ENCODE peak calls at places on chromosomes 5 and 9, in four cellular contexts. R is GM12878, S is WTC11, A is K562. I is an unnamed sample.

GRCh38 chr9:76571288-76572204 is 112.6 kb downstream of the GCNT1 start:
- DNase-seq in R (peak), S (no peak), A (no peak), I (no peak)

GRCh38 chr9:106961623-106962022 is 98.7 kb downstream of the ZNF462 start:
- DNase-seq in R (no peak), S (no peak), A (no peak), I (no peak)

GRCh38 chr9:76414656-76415055 is 20.4 kb upstream of the RFK start:
- DNase-seq in R (peak), S (no peak), A (no peak), I (no peak)

GRCh38 chr5:147434049-147434448 is 75.8 kb downstream of the DPYSL3 start:
- DNase-seq in R (no peak), S (no peak), A (no peak), I (no peak)

GRCh38 chr5:180159756-180160155 is 49.3 kb downstream of the RASGEF1C start:
- DNase-seq in R (no peak), S (no peak), A (no peak), I (no peak)

GRCh38 chr9:123044556-123044955 is 11.1 kb downstream of the GPR21 start:
- DNase-seq in R (no peak), S (no peak), A (no peak), I (no peak)

GRCh38 chr5:107794731-107795130 is 124.0 kb upstream of the EFNA5 start:
- DNase-seq in R (no peak), S (no peak), A (no peak), I (no peak)

GRCh38 chr9:84485539-84485938 is 145.0 kb upstream of the SLC28A3 start:
- DNase-seq in R (no peak), S (no peak), A (no peak), I (no peak)

GRCh38 chr5:143023447-143024096 is 253.4 kb downstream of the ARHGAP26 start:
- DNase-seq in R (peak), S (no peak), A (no peak), I (no peak)

GRCh38 chr5:180098526-180098925 is 27.0 kb upstream of the RNF130 start:
- DNase-seq in R (no peak), S (no peak), A (no peak), I (no peak)

GRCh38 chr9:127123239-127123935 is 952 bp upstream of the ANGPTL2 start:
- DNase-seq in R (no peak), S (no peak), A (no peak), I (no peak)

GRCh38 chr5:10485142-10485795 is 43.6 kb downstream of the ROPN1L start:
- DNase-seq in R (no peak), S (no peak), A (peak), I (no peak)

GRCh38 chr9:133023117-133023890 is 7.5 kb upstream of the GTF3C5 start:
- DNase-seq in R (peak), S (peak), A (no peak), I (no peak)

GRCh38 chr9:129576546-129577543 is 44.1 kb downstream of the C9orf50 start:
- DNase-seq in R (no peak), S (no peak), A (no peak), I (no peak)

GRCh38 chr9:135939351-135940265 is 21.6 kb downstream of the UBAC1 start:
- DNase-seq in R (no peak), S (no peak), A (no peak), I (no peak)

GRCh38 chr5:178642351-178642909 is 15.6 kb upstream of the CLK4 start:
- DNase-seq in R (no peak), S (no peak), A (no peak), I (no peak)

GRCh38 chr5:172383231-172383802 is 71.0 kb downstream of the SH3PXD2B start:
- DNase-seq in R (no peak), S (no peak), A (no peak), I (peak)

GRCh38 chr5:78907255-78907886 is 77.7 kb downstream of the ARSB start:
- DNase-seq in R (peak), S (no peak), A (peak), I (no peak)

GRCh38 chr9:109733690-109734089 is 46.3 kb upstream of the PALM2AKAP2 start:
- DNase-seq in R (no peak), S (no peak), A (no peak), I (no peak)

GRCh38 chr9:132748450-132748849 is 78.2 kb downstream of the GTF3C4 start:
- DNase-seq in R (no peak), S (no peak), A (no peak), I (no peak)

GRCh38 chr5:142929602-142930001 is 159.4 kb downstream of the ARHGAP26 start:
- DNase-seq in R (no peak), S (no peak), A (no peak), I (no peak)

GRCh38 chr5:7348168-7348802 is 47.7 kb upstream of the ADCY2 start:
- DNase-seq in R (no peak), S (no peak), A (no peak), I (no peak)

GRCh38 chr5:179256229-179257189 is 88.8 kb downstream of the ADAMTS2 start:
- DNase-seq in R (no peak), S (peak), A (no peak), I (no peak)

GRCh38 chr5:154447074-154447725 is 1.4 kb downstream of the SAP30L start:
- DNase-seq in R (no peak), S (peak), A (no peak), I (no peak)

GRCh38 chr9:113274474-113275146 is 762 bp downstream of the CDC26 start:
- DNase-seq in R (peak), S (no peak), A (peak), I (peak)

GRCh38 chr9:21815643-21816042 is 13.2 kb downstream of the MTAP start:
- DNase-seq in R (no peak), S (no peak), A (no peak), I (no peak)

GRCh38 chr5:163612358-163613149 is 107.1 kb downstream of the MAT2B start:
- DNase-seq in R (no peak), S (no peak), A (no peak), I (no peak)

GRCh38 chr5:137995747-137996123 is 37.1 kb downstream of the FAM13B start:
- DNase-seq in R (no peak), S (no peak), A (peak), I (no peak)

GRCh38 chr5:4725594-4725993 is 414.5 kb upstream of the ADAMTS16 start:
- DNase-seq in R (no peak), S (no peak), A (no peak), I (no peak)

GRCh38 chr9:123954921-123955320 is 25.0 kb upstream of the DENND1A start:
- DNase-seq in R (no peak), S (no peak), A (no peak), I (no peak)

GRCh38 chr9:127209220-127209619 is 55.4 kb upstream of the GARNL3 start:
- DNase-seq in R (no peak), S (no peak), A (peak), I (no peak)

GRCh38 chr9:97904725-97905124 is 17.6 kb downstream of the TRMO start:
- DNase-seq in R (no peak), S (no peak), A (no peak), I (no peak)
- TF ChIP-seq CBFB in R (no peak), S (no peak), A (no peak), I (no peak)

DNA sequence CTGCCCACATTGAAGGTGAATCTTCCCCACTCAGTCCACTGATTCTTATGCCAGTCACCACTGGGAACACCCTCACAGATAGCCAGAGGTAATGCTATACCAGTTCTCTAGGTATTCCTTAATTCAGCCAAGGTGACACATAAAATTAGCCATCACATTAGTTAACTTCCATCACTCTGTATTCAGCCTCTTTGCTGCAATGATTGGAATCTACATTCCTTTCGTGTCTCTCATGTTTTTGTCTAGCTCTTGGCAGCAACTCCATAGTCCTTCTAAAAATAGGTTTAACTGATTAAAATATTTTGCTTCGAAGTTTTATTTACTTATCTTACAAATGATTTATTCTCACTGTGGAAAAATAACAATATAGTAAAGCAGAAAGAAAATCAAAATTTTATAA is 19.6 kb upstream of the RNF20 start:
- DNase-seq in R (no peak), S (no peak), A (no peak), I (no peak)
- TF ChIP-seq CBFB in R (no peak), S (no peak), A (no peak), I (no peak)

GRCh38 chr9:86859966-86860365 is 87.3 kb downstream of the GAS1 start:
- DNase-seq in R (no peak), S (no peak), A (no peak), I (no peak)

GRCh38 chr9:86859056-86859455 is 88.2 kb downstream of the GAS1 start:
- DNase-seq in R (no peak), S (no peak), A (no peak), I (no peak)

GRCh38 chr9:86856259-86856658 is 91.0 kb downstream of the GAS1 start:
- DNase-seq in R (no peak), S (no peak), A (peak), I (no peak)

DNA sequence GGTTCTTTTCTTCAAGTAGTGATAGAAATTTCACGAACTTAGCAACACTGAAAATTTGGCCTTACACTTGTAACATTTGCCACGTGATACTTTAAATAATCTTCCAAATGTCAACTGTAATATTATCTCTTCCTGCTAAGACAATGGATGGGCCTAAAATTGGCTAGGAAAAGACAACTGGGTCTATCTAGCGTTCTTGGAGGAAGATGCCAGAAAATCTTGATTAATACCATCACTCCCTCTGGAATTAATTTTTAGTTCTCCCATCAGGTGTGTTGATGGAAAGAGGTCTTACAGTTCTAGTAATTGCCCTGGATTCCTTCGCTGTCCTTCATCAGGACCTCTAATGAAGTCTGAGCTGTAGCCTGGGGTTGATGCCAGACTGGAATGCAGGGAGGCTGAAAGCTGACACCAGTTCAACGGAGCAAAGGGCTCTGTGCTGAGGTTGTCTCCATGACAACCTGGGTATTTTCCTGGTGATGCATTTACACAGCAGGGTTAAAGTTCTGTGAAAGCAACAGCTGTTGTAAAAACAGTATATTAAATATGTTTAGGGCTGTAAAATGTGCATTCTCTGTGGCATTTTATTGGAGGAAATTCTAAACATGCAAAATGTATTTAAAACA is 92.3 kb downstream of the GAS1 start:
- DNase-seq in R (no peak), S (peak), A (no peak), I (peak)
- TF ChIP-seq CBFB in R (no peak), S (no peak), A (no peak), I (no peak)

GRCh38 chr5:149773245-149774095 is 43.4 kb downstream of the PPARGC1B start:
- DNase-seq in R (no peak), S (no peak), A (no peak), I (no peak)

GRCh38 chr5:149766460-149767277 is 36.6 kb downstream of the PPARGC1B start:
- DNase-seq in R (no peak), S (no peak), A (no peak), I (no peak)

GRCh38 chr5:149767278-149767550 is 37.1 kb downstream of the PPARGC1B start:
- DNase-seq in R (no peak), S (no peak), A (no peak), I (no peak)

GRCh38 chr5:149775785-149776184 is 45.7 kb downstream of the PPARGC1B start:
- DNase-seq in R (peak), S (no peak), A (peak), I (peak)

DNA sequence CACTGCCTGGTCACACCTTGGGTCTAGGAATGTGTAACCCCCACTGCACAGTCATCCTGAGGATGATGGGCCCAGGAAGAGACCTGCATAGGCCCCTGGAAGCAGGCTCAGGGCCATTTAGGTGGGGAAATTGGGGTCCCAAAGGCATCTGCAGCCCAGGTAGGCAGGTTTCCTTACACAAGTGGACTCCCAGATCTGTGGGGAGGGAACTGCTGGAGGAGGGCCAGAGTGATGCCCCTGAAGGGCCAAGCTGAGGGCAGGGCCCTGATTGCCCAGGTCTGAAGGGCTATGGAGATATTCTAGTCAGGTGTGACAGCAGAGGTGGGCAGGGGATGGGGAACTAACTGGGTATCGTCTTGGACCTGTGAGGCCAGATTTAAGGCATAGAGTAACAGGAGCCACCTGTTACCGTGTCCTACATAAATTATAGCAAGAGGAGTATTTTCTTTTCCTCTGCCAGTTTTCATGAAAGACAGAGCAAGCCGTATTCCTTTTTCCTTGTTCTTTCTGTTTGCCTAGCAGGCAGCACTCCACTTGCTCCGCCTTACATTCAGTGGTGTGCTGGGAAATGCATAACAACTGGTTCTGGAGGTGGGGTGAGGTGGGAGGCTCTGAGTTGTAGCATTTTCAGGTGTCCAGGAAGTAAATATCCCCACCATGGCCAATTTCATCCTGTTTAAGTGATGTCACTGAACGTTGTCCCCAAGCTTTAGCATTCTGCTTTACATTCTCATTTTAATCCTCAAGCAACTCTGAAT is 41.3 kb downstream of the PPARGC1B start:
- DNase-seq in R (no peak), S (no peak), A (no peak), I (no peak)
- TF ChIP-seq CBFB in R (no peak), S (no peak), A (no peak), I (no peak)

DNA sequence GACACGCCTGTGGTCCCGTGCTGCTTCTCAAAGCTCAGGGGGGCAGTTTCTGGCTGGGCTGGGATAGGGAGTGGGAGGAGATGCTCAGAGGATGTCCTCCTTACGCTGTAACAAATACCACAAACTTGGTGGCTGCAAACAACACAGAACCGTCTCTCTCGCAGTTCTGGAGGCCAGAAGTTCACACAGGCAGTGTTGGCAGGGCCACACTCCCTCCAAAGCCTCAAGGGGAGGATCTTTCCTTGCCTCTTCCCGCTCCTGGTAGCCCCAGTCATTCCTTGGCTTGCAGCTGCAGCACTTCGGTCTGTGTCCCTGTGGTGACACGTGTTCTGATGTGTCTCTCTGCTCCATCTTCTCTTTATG is 10.4 kb upstream of the ORM1 start:
- DNase-seq in R (no peak), S (no peak), A (no peak), I (no peak)
- TF ChIP-seq CBFB in R (no peak), S (no peak), A (no peak), I (no peak)

DNA sequence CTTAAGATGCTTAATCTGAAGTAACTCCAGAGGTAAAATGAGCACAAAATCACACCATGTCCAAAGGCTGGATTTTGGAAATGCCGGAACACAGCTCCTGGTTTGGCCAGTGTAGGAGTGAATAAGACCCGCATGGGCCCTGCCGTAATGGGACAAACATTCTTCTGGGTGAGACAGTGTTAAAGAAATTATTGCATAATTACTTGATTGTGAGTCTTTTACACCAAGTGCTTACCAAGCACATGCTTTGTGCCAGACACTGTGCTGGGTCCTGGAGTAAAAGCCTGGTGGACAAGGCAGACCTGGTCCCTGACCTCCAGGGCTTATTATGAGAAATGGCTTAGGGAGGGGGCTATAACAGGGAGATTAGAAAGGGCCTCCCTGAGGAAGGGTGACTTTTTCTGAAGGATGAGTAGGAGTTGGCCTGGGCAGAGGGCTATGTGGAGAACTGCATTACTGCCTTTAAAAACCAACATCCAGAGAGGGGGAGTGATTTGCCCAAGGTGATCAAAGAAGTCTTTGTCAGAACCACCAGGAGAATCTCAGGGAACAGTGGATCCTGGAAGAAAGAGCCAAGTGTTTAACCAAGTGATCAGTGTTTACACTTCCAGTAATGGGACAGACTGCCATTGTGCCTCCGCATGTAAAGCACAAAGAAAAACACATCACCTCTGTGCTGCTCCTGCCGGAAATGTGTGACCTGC is 3.5 kb downstream of the PDE6A start:
- DNase-seq in R (no peak), S (no peak), A (no peak), I (peak)
- TF ChIP-seq CBFB in R (no peak), S (no peak), A (no peak), I (no peak)

GRCh38 chr5:135160036-135160675 is 126.1 kb upstream of the PITX1 start:
- DNase-seq in R (no peak), S (no peak), A (no peak), I (no peak)

GRCh38 chr5:135158315-135158697 is 124.3 kb upstream of the PITX1 start:
- DNase-seq in R (no peak), S (no peak), A (no peak), I (no peak)

GRCh38 chr5:135158982-135159381 is 125.0 kb upstream of the PITX1 start:
- DNase-seq in R (no peak), S (no peak), A (peak), I (peak)

GRCh38 chr5:135157421-135158314 is 123.6 kb upstream of the PITX1 start:
- DNase-seq in R (no peak), S (no peak), A (peak), I (peak)

GRCh38 chr5:135159626-135160025 is 125.6 kb upstream of the PITX1 start:
- DNase-seq in R (no peak), S (no peak), A (no peak), I (no peak)
- TF ChIP-seq CBFB in R (no peak), S (no peak), A (no peak), I (no peak)